ENCODE peak calls at places on chromosome 18, in five cellular contexts. Y is HEK293T; G is activated naive CD4-positive, alpha-beta T cell; D is uterus; L is iris pigment epithelial cell. F is an unnamed sample.

GRCh38 chr18:2466978-2467377 is 104.3 kb downstream of the METTL4 start:
- DNase-seq in Y (no peak), G (no peak), D (no peak), L (no peak), F (no peak)

GRCh38 chr18:47772374-47773248 is 157.8 kb downstream of the SMAD2 start:
- DNase-seq in Y (peak), G (peak), D (no peak), L (peak), F (peak)

GRCh38 chr18:8807502-8807833 is 102.1 kb downstream of the MTCL1 start:
- DNase-seq in Y (no peak), G (no peak), D (no peak), L (no peak), F (no peak)

GRCh38 chr18:46167971-46168370 is 63.8 kb downstream of the HAUS1 start:
- DNase-seq in Y (no peak), G (no peak), D (no peak), L (no peak), F (no peak)

GRCh38 chr18:59562751-59563150 is 134.5 kb downstream of the CCBE1 start:
- DNase-seq in Y (no peak), G (no peak), D (no peak), L (no peak), F (no peak)

GRCh38 chr18:6557470-6558245 is 142.9 kb upstream of the L3MBTL4 start:
- DNase-seq in Y (no peak), G (no peak), D (no peak), L (no peak), F (no peak)

GRCh38 chr18:79937103-79937860 is 14.2 kb downstream of the SLC66A2 start:
- DNase-seq in Y (no peak), G (no peak), D (peak), L (no peak), F (no peak)

GRCh38 chr18:71583291-71583690 is 960.9 kb downstream of the CBLN2 start:
- DNase-seq in Y (no peak), G (no peak), D (no peak), L (no peak), F (no peak)

GRCh38 chr18:49862656-49863385 is 49.5 kb upstream of the ACAA2 start:
- DNase-seq in Y (no peak), G (no peak), D (no peak), L (no peak), F (no peak)

GRCh38 chr18:4581966-4582365 is 126.9 kb upstream of the DLGAP1 start:
- DNase-seq in Y (no peak), G (no peak), D (no peak), L (no peak), F (no peak)

GRCh38 chr18:23793985-23794867 is 105.0 kb downstream of the LAMA3 start:
- DNase-seq in Y (no peak), G (no peak), D (no peak), L (no peak), F (no peak)

GRCh38 chr18:58078889-58079573 is 35.0 kb downstream of the NEDD4L start:
- DNase-seq in Y (no peak), G (no peak), D (no peak), L (no peak), F (no peak)

GRCh38 chr18:46519870-46520269 is 137.2 kb downstream of the LOXHD1 start:
- DNase-seq in Y (no peak), G (no peak), D (no peak), L (no peak), F (no peak)

GRCh38 chr18:68121308-68121707 is 593.6 kb downstream of the TMX3 start:
- DNase-seq in Y (peak), G (no peak), D (no peak), L (peak), F (no peak)

GRCh38 chr18:37499008-37499407 is 66.6 kb downstream of the CELF4 start:
- DNase-seq in Y (no peak), G (no peak), D (no peak), L (no peak), F (no peak)

GRCh38 chr18:54023471-54023870 is 201.0 kb downstream of the MBD2 start:
- DNase-seq in Y (no peak), G (no peak), D (no peak), L (peak), F (no peak)

GRCh38 chr18:10291568-10291981 is 162.9 kb upstream of the APCDD1 start:
- DNase-seq in Y (no peak), G (no peak), D (no peak), L (no peak), F (no peak)

GRCh38 chr18:23207191-23207955 is 72.1 kb downstream of the CABLES1 start:
- DNase-seq in Y (peak), G (no peak), D (no peak), L (peak), F (no peak)

GRCh38 chr18:2903006-2903405 is 56.2 kb downstream of the EMILIN2 start:
- DNase-seq in Y (no peak), G (no peak), D (peak), L (peak), F (peak)

GRCh38 chr18:63540131-63540530 is 2.0 kb upstream of the SERPINB12 start:
- DNase-seq in Y (no peak), G (no peak), D (no peak), L (peak), F (no peak)

GRCh38 chr18:57023483-57023882 is 123.4 kb upstream of the BOD1L2 start:
- DNase-seq in Y (no peak), G (no peak), D (no peak), L (no peak), F (no peak)

GRCh38 chr18:29164993-29165599 is 988.2 kb upstream of the CDH2 start:
- DNase-seq in Y (no peak), G (no peak), D (no peak), L (peak), F (peak)

GRCh38 chr18:49591775-49592174 is 29.9 kb downstream of the LIPG start:
- DNase-seq in Y (no peak), G (no peak), D (no peak), L (no peak), F (no peak)

GRCh38 chr18:61998957-61999356 is 106.2 kb upstream of the RNF152 start:
- DNase-seq in Y (no peak), G (no peak), D (no peak), L (peak), F (peak)

GRCh38 chr18:75183524-75183923 is 25.4 kb downstream of the PTGR3 start:
- DNase-seq in Y (no peak), G (no peak), D (no peak), L (no peak), F (no peak)

GRCh38 chr18:79395761-79396404 is at the start of gene NFATC1:
- DNase-seq in Y (peak), G (no peak), D (peak), L (peak), F (peak)

GRCh38 chr18:46536215-46536874 is 120.7 kb downstream of the LOXHD1 start:
- DNase-seq in Y (no peak), G (no peak), D (no peak), L (no peak), F (no peak)

GRCh38 chr18:42182728-42183700 is 228.0 kb downstream of the PIK3C3 start:
- DNase-seq in Y (no peak), G (no peak), D (no peak), L (peak), F (peak)

GRCh38 chr18:78241535-78242306 is 737.9 kb upstream of the SALL3 start:
- DNase-seq in Y (no peak), G (no peak), D (no peak), L (no peak), F (no peak)

GRCh38 chr18:79107886-79108285 is 38.7 kb downstream of the ATP9B start:
- DNase-seq in Y (no peak), G (no peak), D (no peak), L (no peak), F (no peak)

GRCh38 chr18:51255694-51256093 is 58.2 kb upstream of the MEX3C start:
- DNase-seq in Y (no peak), G (no peak), D (no peak), L (peak), F (no peak)